ENCODE peak calls at places on chromosomes 11 and 22, in four cellular contexts. O is mucosa of gallbladder, C is brain microvascular endothelial cell, G is GM20000. W is an unnamed sample.

GRCh38 chr11:7449841-7450214 is 35.5 kb upstream of the OLFML1 start:
- DNase-seq in O (no peak), C (no peak), G (no peak), W (no peak)

GRCh38 chr22:29917052-29917902 is 34.3 kb downstream of the MTMR3 start:
- DNase-seq in C (no peak), O (no peak), G (no peak), W (no peak)

GRCh38 chr22:44383652-44384562 is 71.2 kb upstream of the SHISAL1 start:
- DNase-seq in G (no peak), C (no peak), O (no peak), W (no peak)

GRCh38 chr11:128146926-128147605 is 440.3 kb downstream of the ETS1 start:
- DNase-seq in C (no peak), G (no peak), O (no peak), W (no peak)

GRCh38 chr11:119433369-119433749 is 10.4 kb upstream of the THY1 start:
- DNase-seq in O (no peak), G (no peak), C (no peak), W (no peak)

GRCh38 chr11:57885298-57886035 is 123.9 kb downstream of the CTNND1 start:
- DNase-seq in C (peak), O (peak), G (no peak), W (no peak)

GRCh38 chr22:49900441-49901230 is 17.6 kb downstream of the ALG12 start:
- DNase-seq in C (no peak), G (no peak), O (no peak), W (no peak)

GRCh38 chr22:29152381-29153138 is 53.1 kb upstream of the EMID1 start:
- DNase-seq in O (no peak), G (no peak), C (no peak), W (peak)

GRCh38 chr11:70073881-70074371 is 4.2 kb upstream of the ANO1 start:
- DNase-seq in C (peak), O (no peak), G (peak), W (no peak)

GRCh38 chr11:56846631-56847400 is 98.3 kb upstream of the OR9G4 start:
- DNase-seq in C (no peak), O (no peak), G (no peak), W (no peak)

GRCh38 chr22:50305658-50306566 is 1.5 kb downstream of the PLXNB2 start:
- DNase-seq in G (peak), C (peak), O (peak), W (peak)

GRCh38 chr11:69115586-69116560 is 39.9 kb upstream of the SMIM38 start:
- DNase-seq in O (peak), G (no peak), C (no peak), W (no peak)

GRCh38 chr11:67240575-67241389 is 25.5 kb upstream of the GRK2 start:
- DNase-seq in C (peak), G (peak), O (peak), W (peak)

GRCh38 chr11:31397239-31397834 is 27.7 kb downstream of the DNAJC24 start:
- DNase-seq in O (no peak), G (peak), C (no peak), W (no peak)

GRCh38 chr11:112321521-112322172 is 61.0 kb upstream of the PLET1 start:
- DNase-seq in C (peak), O (peak), G (no peak), W (peak)

GRCh38 chr11:112421854-112422253 is 161.2 kb upstream of the PLET1 start:
- DNase-seq in G (no peak), O (no peak), C (no peak), W (no peak)

GRCh38 chr11:86115542-86116385 is 46.9 kb upstream of the PICALM start:
- DNase-seq in O (no peak), G (no peak), C (no peak), W (no peak)

GRCh38 chr11:69337211-69337721 is 43.3 kb downstream of the MYEOV start:
- DNase-seq in G (peak), O (peak), C (peak), W (peak)

GRCh38 chr11:126214446-126215240 is 3.1 kb downstream of the FAM118B start:
- DNase-seq in C (no peak), G (no peak), O (peak), W (peak)

GRCh38 chr11:44785856-44786606 is 59.3 kb downstream of the TSPAN18 start:
- DNase-seq in O (no peak), G (no peak), C (no peak), W (no peak)

GRCh38 chr11:96942855-96943254 is 553.0 kb downstream of the JRKL start:
- DNase-seq in G (no peak), O (no peak), C (no peak), W (no peak)

GRCh38 chr11:120184946-120185677 is 25.7 kb upstream of the OAF start:
- DNase-seq in O (peak), C (no peak), G (no peak), W (peak)

GRCh38 chr11:128687321-128687720 is 6.6 kb upstream of the FLI1 start:
- DNase-seq in O (no peak), C (no peak), G (peak), W (peak)

GRCh38 chr11:96307748-96308133 is 35.3 kb downstream of the MAML2 start:
- DNase-seq in G (no peak), O (no peak), C (peak), W (peak)

GRCh38 chr22:33842006-33842354 is 78.3 kb downstream of the LARGE1 start:
- DNase-seq in O (no peak), G (no peak), C (no peak), W (no peak)

GRCh38 chr22:46049726-46050450 is 72.9 kb upstream of the WNT7B start:
- DNase-seq in O (no peak), G (no peak), C (no peak), W (no peak)

GRCh38 chr22:22033803-22034468 is 51.3 kb upstream of the TOP3B start:
- DNase-seq in O (no peak), G (no peak), C (no peak), W (no peak)

GRCh38 chr11:19577849-19578619 is 134.6 kb upstream of the NAV2 start:
- DNase-seq in O (peak), C (peak), G (no peak), W (no peak)

GRCh38 chr11:26753738-26754504 is 32.1 kb upstream of the SLC5A12 start:
- DNase-seq in O (peak), C (peak), G (peak), W (peak)

GRCh38 chr11:66277475-66278391 is at the start of gene CNIH2:
- DNase-seq in G (peak), C (no peak), O (no peak), W (no peak)

W was measured in colonic mucosa.